ENCODE peak calls at places on chromosome 15, in five cellular contexts. One of them, this sample, is unnamed.

GRCh38 chr15:78988361-78988911 is 43.6 kb upstream of the CTSH start:
- DNase-seq in coronary artery: peak
- DNase-seq in HCT116: peak
- DNase-seq in DND-41: peak
- DNase-seq in fibroblast of lung: peak
- DNase-seq in this sample: no peak

GRCh38 chr15:65922621-65923020 is 53.3 kb downstream of the RAB11A start:
- DNase-seq in HCT116: no peak
- DNase-seq in coronary artery: no peak
- DNase-seq in DND-41: no peak
- DNase-seq in fibroblast of lung: no peak
- DNase-seq in this sample: no peak

GRCh38 chr15:44719293-44719999 is 8.1 kb downstream of the B2M start:
- DNase-seq in HCT116: no peak
- DNase-seq in DND-41: peak
- DNase-seq in fibroblast of lung: peak
- DNase-seq in coronary artery: no peak
- DNase-seq in this sample: peak

GRCh38 chr15:36926422-36926815 is 173.9 kb downstream of the MEIS2 start:
- DNase-seq in fibroblast of lung: no peak
- DNase-seq in HCT116: no peak
- DNase-seq in coronary artery: no peak
- DNase-seq in DND-41: no peak
- DNase-seq in this sample: no peak

GRCh38 chr15:48144889-48145288 is 24.1 kb downstream of the SLC24A5 start:
- DNase-seq in DND-41: no peak
- DNase-seq in HCT116: no peak
- DNase-seq in fibroblast of lung: peak
- DNase-seq in coronary artery: no peak
- DNase-seq in this sample: no peak

GRCh38 chr15:39145146-39145545 is 435.7 kb upstream of the THBS1 start:
- DNase-seq in DND-41: no peak
- DNase-seq in coronary artery: no peak
- DNase-seq in fibroblast of lung: peak
- DNase-seq in HCT116: no peak
- DNase-seq in this sample: no peak

GRCh38 chr15:62786123-62786825 is 256.3 kb upstream of the TPM1 start:
- DNase-seq in coronary artery: no peak
- DNase-seq in DND-41: no peak
- DNase-seq in HCT116: no peak
- DNase-seq in fibroblast of lung: no peak
- DNase-seq in this sample: no peak

GRCh38 chr15:99492716-99493115 is 73.1 kb upstream of the MEF2A start:
- DNase-seq in fibroblast of lung: no peak
- DNase-seq in DND-41: no peak
- DNase-seq in HCT116: no peak
- DNase-seq in coronary artery: no peak
- DNase-seq in this sample: no peak

GRCh38 chr15:63465104-63465503 is 39.3 kb upstream of the USP3 start:
- DNase-seq in coronary artery: no peak
- DNase-seq in fibroblast of lung: peak
- DNase-seq in DND-41: no peak
- DNase-seq in HCT116: no peak
- DNase-seq in this sample: no peak

GRCh38 chr15:48577495-48577894 is 68.0 kb downstream of the FBN1 start:
- DNase-seq in fibroblast of lung: peak
- DNase-seq in DND-41: no peak
- DNase-seq in HCT116: no peak
- DNase-seq in coronary artery: no peak
- DNase-seq in this sample: no peak

GRCh38 chr15:65993226-65993625 is 123.9 kb downstream of the RAB11A start:
- DNase-seq in fibroblast of lung: no peak
- DNase-seq in DND-41: no peak
- DNase-seq in coronary artery: no peak
- DNase-seq in HCT116: no peak
- DNase-seq in this sample: no peak

GRCh38 chr15:81281925-81282895 is 41.7 kb downstream of the STARD5 start:
- DNase-seq in coronary artery: no peak
- DNase-seq in fibroblast of lung: no peak
- DNase-seq in HCT116: no peak
- DNase-seq in DND-41: no peak
- DNase-seq in this sample: no peak

GRCh38 chr15:71639531-71639930 is 170.8 kb upstream of the NR2E3 start:
- DNase-seq in coronary artery: no peak
- DNase-seq in fibroblast of lung: no peak
- DNase-seq in HCT116: no peak
- DNase-seq in DND-41: no peak
- DNase-seq in this sample: no peak

GRCh38 chr15:72092691-72093090 is 25.3 kb downstream of the MYO9A start:
- DNase-seq in fibroblast of lung: no peak
- DNase-seq in HCT116: no peak
- DNase-seq in coronary artery: no peak
- DNase-seq in DND-41: no peak
- DNase-seq in this sample: no peak

GRCh38 chr15:81752149-81752942 is 293.5 kb downstream of the MEX3B start:
- DNase-seq in DND-41: peak
- DNase-seq in coronary artery: no peak
- DNase-seq in fibroblast of lung: peak
- DNase-seq in HCT116: no peak
- DNase-seq in this sample: no peak

GRCh38 chr15:29065571-29065970 is 179.8 kb downstream of the APBA2 start:
- DNase-seq in DND-41: no peak
- DNase-seq in fibroblast of lung: no peak
- DNase-seq in HCT116: no peak
- DNase-seq in coronary artery: no peak
- DNase-seq in this sample: no peak

GRCh38 chr15:62895905-62896316 is 146.6 kb upstream of the TPM1 start:
- DNase-seq in coronary artery: no peak
- DNase-seq in HCT116: no peak
- DNase-seq in DND-41: no peak
- DNase-seq in fibroblast of lung: peak
- DNase-seq in this sample: no peak

GRCh38 chr15:33964665-33965040 is 3.6 kb upstream of the CHRM5 start:
- DNase-seq in DND-41: no peak
- DNase-seq in fibroblast of lung: peak
- DNase-seq in HCT116: no peak
- DNase-seq in coronary artery: no peak
- DNase-seq in this sample: no peak

GRCh38 chr15:82298520-82298919 is 35.9 kb downstream of the SAXO2 start:
- DNase-seq in DND-41: no peak
- DNase-seq in HCT116: no peak
- DNase-seq in fibroblast of lung: peak
- DNase-seq in coronary artery: no peak
- DNase-seq in this sample: peak

GRCh38 chr15:80803580-80804525 is 24.7 kb downstream of the CEMIP start:
- DNase-seq in fibroblast of lung: peak
- DNase-seq in coronary artery: no peak
- DNase-seq in DND-41: no peak
- DNase-seq in HCT116: no peak
- DNase-seq in this sample: peak

GRCh38 chr15:46918462-46919125 is 798.7 kb upstream of the SEMA6D start:
- DNase-seq in coronary artery: no peak
- DNase-seq in HCT116: no peak
- DNase-seq in fibroblast of lung: no peak
- DNase-seq in DND-41: no peak
- DNase-seq in this sample: no peak

GRCh38 chr15:78914027-78914764 is 30.6 kb downstream of the CTSH start:
- DNase-seq in HCT116: no peak
- DNase-seq in coronary artery: no peak
- DNase-seq in fibroblast of lung: peak
- DNase-seq in DND-41: no peak
- DNase-seq in this sample: no peak

GRCh38 chr15:63059573-63060216 is 17.1 kb downstream of the TPM1 start:
- DNase-seq in DND-41: no peak
- DNase-seq in HCT116: no peak
- DNase-seq in fibroblast of lung: peak
- DNase-seq in coronary artery: no peak
- DNase-seq in this sample: no peak

GRCh38 chr15:82544431-82544830 is 4.2 kb upstream of the RPS17 start:
- DNase-seq in fibroblast of lung: no peak
- DNase-seq in coronary artery: peak
- DNase-seq in DND-41: no peak
- DNase-seq in HCT116: no peak
- DNase-seq in this sample: no peak

GRCh38 chr15:82850242-82850591 is 40.8 kb downstream of the WHAMM start:
- DNase-seq in DND-41: no peak
- DNase-seq in coronary artery: no peak
- DNase-seq in fibroblast of lung: peak
- DNase-seq in HCT116: no peak
- DNase-seq in this sample: no peak

GRCh38 chr15:68789921-68790575 is 30.6 kb downstream of the ANP32A start:
- DNase-seq in coronary artery: no peak
- DNase-seq in fibroblast of lung: peak
- DNase-seq in DND-41: no peak
- DNase-seq in HCT116: no peak
- DNase-seq in this sample: no peak

GRCh38 chr15:68413363-68414255 is 18.4 kb downstream of the ITGA11 start:
- DNase-seq in fibroblast of lung: no peak
- DNase-seq in HCT116: no peak
- DNase-seq in coronary artery: peak
- DNase-seq in DND-41: no peak
- DNase-seq in this sample: no peak

GRCh38 chr15:83285979-83286553 is 1.6 kb upstream of the BNC1 start:
- DNase-seq in DND-41: no peak
- DNase-seq in fibroblast of lung: peak
- DNase-seq in coronary artery: no peak
- DNase-seq in HCT116: no peak
- DNase-seq in this sample: no peak

GRCh38 chr15:90231028-90232017 is 2.4 kb downstream of the CIB1 start:
- DNase-seq in DND-41: peak
- DNase-seq in coronary artery: no peak
- DNase-seq in HCT116: no peak
- DNase-seq in fibroblast of lung: no peak
- DNase-seq in this sample: peak

DNA sequence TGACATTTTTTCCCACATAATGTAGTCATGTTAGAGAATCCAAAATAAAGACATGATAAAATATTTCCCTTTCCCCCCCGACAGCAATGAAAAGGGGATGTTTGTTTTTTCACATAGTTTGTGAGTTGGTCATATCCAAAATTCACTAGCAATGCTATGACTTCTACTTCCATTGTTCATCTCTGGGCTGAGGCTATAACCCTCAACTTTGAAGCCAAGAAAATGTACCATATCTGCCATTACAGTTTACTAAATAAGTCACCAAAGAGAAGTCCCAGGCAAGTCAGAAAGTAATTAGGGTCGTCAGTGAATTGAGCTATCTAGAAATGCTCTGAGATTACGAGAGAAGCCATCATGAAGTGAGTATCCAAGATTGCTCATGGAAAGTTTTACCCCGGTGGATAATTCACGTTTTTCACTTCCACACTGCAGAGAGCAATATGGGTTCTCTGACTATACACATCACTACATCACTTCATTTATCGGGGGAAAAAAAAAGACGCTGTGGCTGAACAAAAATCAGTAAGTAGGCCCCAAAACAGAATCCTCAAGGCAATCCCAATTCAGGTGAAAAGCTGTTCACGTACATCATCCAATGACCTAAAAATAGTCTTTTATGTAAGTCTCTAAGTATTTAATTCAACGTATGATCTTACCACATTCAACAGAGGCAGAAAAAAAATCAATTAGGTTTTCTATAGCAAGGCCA is 1.4 kb downstream of the PEAK1 start:
- DNase-seq in fibroblast of lung: peak
- DNase-seq in HCT116: no peak
- DNase-seq in DND-41: no peak
- DNase-seq in coronary artery: no peak
- DNase-seq in this sample: no peak
- H3K4me3 ChIP-seq in fibroblast of lung: peak
- H3K4me3 ChIP-seq in HCT116: peak
- H3K4me3 ChIP-seq in DND-41: peak
- H3K4me3 ChIP-seq in coronary artery: peak
- H3K4me3 ChIP-seq in this sample: peak

DNA sequence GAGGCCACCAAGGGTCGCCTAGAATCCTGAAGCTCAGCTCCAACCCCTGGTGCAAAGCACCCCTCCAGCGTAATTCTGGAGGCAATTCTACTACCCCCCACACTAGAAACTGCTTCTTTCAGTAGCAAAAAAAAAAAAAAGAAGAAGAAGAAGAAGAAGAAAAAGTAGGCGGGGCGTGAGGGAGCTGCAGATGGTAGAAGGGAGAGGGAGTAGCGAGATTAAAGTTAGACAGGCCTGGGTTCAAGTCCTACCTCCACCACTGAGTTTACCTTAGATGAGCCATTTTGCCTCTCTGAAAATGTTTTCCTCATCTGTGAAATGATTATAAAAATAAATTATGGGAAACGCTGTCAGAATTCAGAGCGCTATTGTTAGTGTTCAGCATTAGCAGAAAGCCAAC is 913 bp downstream of the FAM174B start:
- DNase-seq in coronary artery: no peak
- DNase-seq in fibroblast of lung: no peak
- DNase-seq in DND-41: no peak
- DNase-seq in HCT116: no peak
- DNase-seq in this sample: no peak
- H3K4me3 ChIP-seq in coronary artery: peak
- H3K4me3 ChIP-seq in fibroblast of lung: no peak
- H3K4me3 ChIP-seq in DND-41: no peak
- H3K4me3 ChIP-seq in HCT116: no peak
- H3K4me3 ChIP-seq in this sample: no peak

DNA sequence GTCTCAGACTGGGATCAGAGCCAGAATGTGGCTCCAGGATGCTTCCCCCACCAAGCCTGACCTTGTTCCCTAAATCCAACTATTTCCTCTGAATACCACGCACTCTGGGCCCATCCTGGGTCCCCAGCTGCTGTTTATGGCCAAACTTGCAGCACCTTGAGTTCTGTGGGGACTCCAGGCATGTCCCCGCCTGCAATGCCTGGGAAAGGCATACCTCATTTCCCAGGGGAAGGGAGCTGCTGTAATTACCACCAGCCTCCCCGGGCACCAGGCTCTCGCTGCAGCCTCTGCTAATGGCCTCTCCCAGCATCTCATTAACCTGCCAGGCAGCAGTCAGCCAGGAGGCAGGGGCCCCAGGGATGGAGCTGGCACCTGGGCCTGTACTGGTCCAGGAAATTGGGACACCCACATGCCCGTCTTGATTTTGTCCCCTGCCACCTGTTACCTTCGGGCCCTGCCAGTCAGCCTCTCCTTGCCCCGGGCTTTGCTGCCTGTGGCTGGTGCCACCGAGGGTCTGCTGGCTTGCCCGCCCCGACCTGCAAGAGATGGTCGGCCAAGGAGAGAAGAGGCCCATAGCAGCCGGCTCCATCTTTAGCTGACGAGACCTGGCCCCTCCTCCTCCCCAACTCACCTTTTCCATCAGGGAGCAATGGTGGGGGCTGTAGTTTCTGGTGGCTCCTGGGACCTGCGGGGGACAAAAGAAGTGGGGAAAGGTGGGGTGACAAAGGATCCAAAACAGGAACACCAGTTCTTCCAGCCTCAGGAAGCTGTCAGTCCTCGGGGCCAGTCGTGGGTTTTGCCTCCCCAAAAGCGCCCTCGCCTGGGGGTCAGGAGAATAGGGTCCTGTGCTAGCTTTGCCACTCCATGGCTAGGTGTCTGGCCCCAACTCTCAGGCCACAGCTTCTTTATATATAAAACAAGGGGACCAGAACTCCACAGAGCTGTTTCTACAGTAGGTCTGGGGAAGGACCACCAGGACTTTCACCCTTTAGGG is 4.3 kb downstream of the CCDC9B start:
- DNase-seq in DND-41: no peak
- DNase-seq in coronary artery: no peak
- DNase-seq in HCT116: no peak
- DNase-seq in fibroblast of lung: no peak
- DNase-seq in this sample: no peak
- H3K4me3 ChIP-seq in DND-41: no peak
- H3K4me3 ChIP-seq in coronary artery: peak
- H3K4me3 ChIP-seq in HCT116: no peak
- H3K4me3 ChIP-seq in fibroblast of lung: no peak
- H3K4me3 ChIP-seq in this sample: no peak

GRCh38 chr15:55915876-55916567 is 77.4 kb downstream of the NEDD4 start:
- DNase-seq in HCT116: no peak
- DNase-seq in fibroblast of lung: peak
- DNase-seq in DND-41: no peak
- DNase-seq in coronary artery: no peak
- DNase-seq in this sample: no peak
- H3K4me3 ChIP-seq in HCT116: no peak
- H3K4me3 ChIP-seq in fibroblast of lung: peak
- H3K4me3 ChIP-seq in DND-41: no peak
- H3K4me3 ChIP-seq in coronary artery: peak
- H3K4me3 ChIP-seq in this sample: no peak